ENCODE peak calls at places on chromosomes 7 and 10, in eight cellular contexts. A is stimulated activated CD4-positive, alpha-beta T cell treated with anti-CD3 and anti-CD28 coated beads, TNF-alpha, amount 100 ng/mL, for 48 hours; U is stomach; L is T1000; W is right cardiac atrium; O is COR-L47; R is CD8-positive, alpha-beta memory T cell; S is HS-27A. Q is an unnamed sample.

GRCh38 chr10:21171936-21172773 is 275.0 kb upstream of the NEBL start:
- DNase-seq in A (no peak), U (peak), L (no peak), W (no peak), O (peak), R (no peak), S (no peak), Q (no peak)

GRCh38 chr10:15836797-15837196 is 23.5 kb downstream of the MINDY3 start:
- DNase-seq in A (no peak), U (no peak), L (no peak), W (no peak), O (no peak), R (no peak), S (no peak), Q (no peak)

GRCh38 chr7:87999261-87999660 is 65.2 kb downstream of the ADAM22 start:
- DNase-seq in A (no peak), U (no peak), L (no peak), W (no peak), O (no peak), R (no peak), S (no peak), Q (no peak)

GRCh38 chr10:65861249-65861648 is 1064.6 kb upstream of the LRRTM3 start:
- DNase-seq in A (no peak), U (no peak), L (no peak), W (no peak), O (no peak), R (no peak), S (no peak), Q (no peak)

GRCh38 chr10:86390337-86391120 is 23.9 kb upstream of the GRID1 start:
- DNase-seq in A (no peak), U (no peak), L (no peak), W (peak), O (no peak), R (no peak), S (no peak), Q (no peak)

GRCh38 chr7:64849250-64849923 is 53.7 kb upstream of the ZNF273 start:
- DNase-seq in A (no peak), U (no peak), L (peak), W (peak), O (peak), R (no peak), S (peak), Q (no peak)

GRCh38 chr7:18458830-18459229 is 36.7 kb upstream of the HDAC9 start:
- DNase-seq in A (no peak), U (no peak), L (no peak), W (no peak), O (no peak), R (no peak), S (no peak), Q (peak)

GRCh38 chr10:15847481-15847880 is 12.8 kb downstream of the MINDY3 start:
- DNase-seq in A (no peak), U (no peak), L (no peak), W (no peak), O (no peak), R (no peak), S (no peak), Q (no peak)

GRCh38 chr7:30206942-30207341 is 72.2 kb downstream of the MTURN start:
- DNase-seq in A (no peak), U (no peak), L (no peak), W (no peak), O (no peak), R (no peak), S (no peak), Q (no peak)

GRCh38 chr7:8982338-8982994 is 549.1 kb downstream of the NXPH1 start:
- DNase-seq in A (no peak), U (no peak), L (no peak), W (no peak), O (no peak), R (no peak), S (no peak), Q (no peak)

GRCh38 chr10:22505923-22506685 is 160.8 kb downstream of the SPAG6 start:
- DNase-seq in A (peak), U (peak), L (no peak), W (no peak), O (no peak), R (peak), S (no peak), Q (no peak)

GRCh38 chr7:22452142-22452763 is 47.7 kb downstream of the STEAP1B start:
- DNase-seq in A (no peak), U (peak), L (no peak), W (peak), O (no peak), R (no peak), S (no peak), Q (no peak)

GRCh38 chr10:35011771-35012191 is 78.4 kb downstream of the CUL2 start:
- DNase-seq in A (no peak), U (no peak), L (no peak), W (no peak), O (no peak), R (no peak), S (no peak), Q (no peak)

GRCh38 chr7:17071866-17072265 is 190.1 kb upstream of the AGR3 start:
- DNase-seq in A (no peak), U (no peak), L (no peak), W (no peak), O (no peak), R (no peak), S (no peak), Q (no peak)

GRCh38 chr10:71138126-71138860 is 74.1 kb upstream of the UNC5B start:
- DNase-seq in A (no peak), U (peak), L (no peak), W (peak), O (peak), R (no peak), S (no peak), Q (no peak)

GRCh38 chr10:104029528-104029875 is 56.2 kb downstream of the COL17A1 start:
- DNase-seq in A (no peak), U (no peak), L (no peak), W (peak), O (no peak), R (no peak), S (no peak), Q (no peak)

GRCh38 chr7:150909192-150909591 is 56.9 kb downstream of the AOC1 start:
- DNase-seq in A (no peak), U (no peak), L (no peak), W (no peak), O (no peak), R (peak), S (no peak), Q (no peak)

GRCh38 chr10:69475433-69475830 is 24.2 kb downstream of the TSPAN15 start:
- DNase-seq in A (no peak), U (no peak), L (no peak), W (no peak), O (no peak), R (no peak), S (no peak), Q (no peak)

GRCh38 chr10:98163941-98164340 is 29.5 kb downstream of the R3HCC1L start:
- DNase-seq in A (no peak), U (no peak), L (no peak), W (no peak), O (no peak), R (no peak), S (no peak), Q (no peak)

GRCh38 chr7:158023563-158024350 is 563.9 kb downstream of the PTPRN2 start:
- DNase-seq in A (no peak), U (peak), L (no peak), W (no peak), O (no peak), R (no peak), S (no peak), Q (no peak)

GRCh38 chr10:34479520-34480179 is 335.4 kb downstream of the PARD3 start:
- DNase-seq in A (no peak), U (no peak), L (no peak), W (no peak), O (no peak), R (no peak), S (no peak), Q (no peak)

GRCh38 chr10:95560288-95561199 is 627 bp downstream of the SORBS1 start:
- DNase-seq in A (peak), U (peak), L (no peak), W (peak), O (peak), R (peak), S (no peak), Q (no peak)

GRCh38 chr10:68348265-68348741 is 15.6 kb upstream of the PBLD start:
- DNase-seq in A (no peak), U (peak), L (peak), W (no peak), O (no peak), R (peak), S (no peak), Q (no peak)

GRCh38 chr7:155377071-155377836 is 79.6 kb downstream of the INSIG1 start:
- DNase-seq in A (no peak), U (no peak), L (no peak), W (no peak), O (no peak), R (no peak), S (no peak), Q (no peak)

GRCh38 chr10:43128331-43128730 is 9.9 kb upstream of the CSGALNACT2 start:
- DNase-seq in A (no peak), U (no peak), L (no peak), W (no peak), O (no peak), R (no peak), S (no peak), Q (no peak)

GRCh38 chr10:120729508-120729907 is 121.7 kb upstream of the WDR11 start:
- DNase-seq in A (no peak), U (no peak), L (no peak), W (no peak), O (no peak), R (no peak), S (no peak), Q (no peak)

GRCh38 chr7:155405399-155406318 is 52.3 kb upstream of the EN2 start:
- DNase-seq in A (no peak), U (no peak), L (no peak), W (peak), O (no peak), R (no peak), S (no peak), Q (no peak)

GRCh38 chr7:98303906-98304305 is 22.4 kb downstream of the BRI3 start:
- DNase-seq in A (no peak), U (no peak), L (no peak), W (peak), O (no peak), R (no peak), S (no peak), Q (no peak)

GRCh38 chr7:54798569-54798968 is 39.6 kb upstream of the SEC61G start:
- DNase-seq in A (no peak), U (no peak), L (no peak), W (no peak), O (no peak), R (no peak), S (no peak), Q (no peak)

GRCh38 chr7:110988890-110989501 is 101.9 kb upstream of the LRRN3 start:
- DNase-seq in A (no peak), U (no peak), L (no peak), W (peak), O (no peak), R (no peak), S (no peak), Q (no peak)

GRCh38 chr10:63390521-63390920 is 75.3 kb downstream of the JMJD1C start:
- DNase-seq in A (no peak), U (no peak), L (no peak), W (no peak), O (no peak), R (no peak), S (no peak), Q (no peak)

GRCh38 chr10:53453196-53453595 is 680.6 kb upstream of the MBL2 start:
- DNase-seq in A (no peak), U (no peak), L (no peak), W (no peak), O (no peak), R (no peak), S (no peak), Q (no peak)

GRCh38 chr7:64999165-65000004 is 7.1 kb downstream of the ERV3-1 start:
- DNase-seq in A (no peak), U (peak), L (no peak), W (peak), O (no peak), R (no peak), S (no peak), Q (peak)

GRCh38 chr7:87151701-87152111 is 547 bp upstream of the DMTF1 start:
- DNase-seq in A (no peak), U (no peak), L (no peak), W (no peak), O (no peak), R (no peak), S (no peak), Q (no peak)

GRCh38 chr10:18906636-18907035 is 142.0 kb upstream of the MALRD1 start:
- DNase-seq in A (no peak), U (no peak), L (no peak), W (no peak), O (no peak), R (no peak), S (no peak), Q (no peak)

GRCh38 chr10:62185914-62186692 is 82.5 kb downstream of the RTKN2 start:
- DNase-seq in A (no peak), U (no peak), L (no peak), W (no peak), O (no peak), R (no peak), S (no peak), Q (no peak)

GRCh38 chr7:55575733-55576132 is 3.4 kb upstream of the VOPP1 start:
- DNase-seq in A (no peak), U (no peak), L (no peak), W (no peak), O (no peak), R (no peak), S (no peak), Q (no peak)